ENCODE peak calls at places on chromosomes 11 and 22, in seven cellular contexts. S, D, G, N, R, U and H are unnamed samples.

GRCh38 chr22:26435327-26436093 is 6.5 kb downstream of the ASPHD2 start:
- DNase-seq in R (no peak), G (no peak), D (no peak), S (no peak), N (no peak), U (no peak), H (no peak)

GRCh38 chr11:34732831-34733230 is 111.9 kb downstream of the EHF start:
- DNase-seq in D (no peak), R (no peak), S (no peak), G (no peak), U (no peak), N (peak), H (no peak)

GRCh38 chr11:82872377-82873150 is 27.7 kb downstream of the PRCP start:
- DNase-seq in D (no peak), S (no peak), G (no peak), R (no peak), N (no peak), U (no peak), H (no peak)

GRCh38 chr22:34781676-34782075 is 284.3 kb upstream of the ISX start:
- DNase-seq in U (no peak), N (no peak), R (no peak), G (no peak), S (no peak), D (no peak), H (no peak)

GRCh38 chr22:33577862-33578411 is 342.3 kb downstream of the LARGE1 start:
- DNase-seq in G (no peak), R (no peak), U (no peak), N (no peak), D (no peak), S (no peak), H (no peak)

GRCh38 chr11:18567081-18567480 is 21.5 kb downstream of the UEVLD start:
- DNase-seq in R (peak), S (no peak), N (no peak), D (no peak), U (no peak), G (no peak), H (no peak)

GRCh38 chr11:134425816-134426536 is 13.9 kb upstream of the B3GAT1 start:
- DNase-seq in S (no peak), D (no peak), U (no peak), G (no peak), R (no peak), N (no peak), H (no peak)

GRCh38 chr11:93131709-93132108 is 66.1 kb downstream of the SLC36A4 start:
- DNase-seq in G (no peak), N (peak), S (peak), R (no peak), U (no peak), D (no peak), H (no peak)

GRCh38 chr11:77090373-77091111 is 12.1 kb upstream of the OMP start:
- DNase-seq in U (no peak), G (no peak), S (no peak), N (no peak), D (no peak), R (no peak), H (peak)

GRCh38 chr22:37206118-37206840 is 6.0 kb downstream of the SSTR3 start:
- DNase-seq in N (no peak), S (no peak), R (no peak), G (no peak), U (no peak), D (no peak), H (no peak)

GRCh38 chr11:72736452-72737069 is 15.6 kb downstream of the ARAP1 start:
- DNase-seq in S (no peak), N (peak), U (no peak), D (no peak), G (peak), R (peak), H (peak)

GRCh38 chr11:69116671-69117070 is 39.1 kb upstream of the SMIM38 start:
- DNase-seq in G (no peak), D (no peak), S (no peak), R (no peak), U (no peak), N (no peak), H (no peak)

GRCh38 chr11:68354181-68354872 is 41.9 kb downstream of the LRP5 start:
- DNase-seq in N (no peak), U (peak), G (no peak), R (peak), D (peak), S (no peak), H (peak)

GRCh38 chr11:128324531-128325141 is 262.7 kb downstream of the ETS1 start:
- DNase-seq in U (no peak), R (no peak), S (no peak), G (peak), D (no peak), N (no peak), H (no peak)

GRCh38 chr11:22521226-22521625 is 104.4 kb downstream of the FANCF start:
- DNase-seq in R (peak), D (no peak), G (no peak), N (no peak), S (no peak), U (no peak), H (no peak)

GRCh38 chr11:120746836-120747609 is 235.5 kb downstream of the GRIK4 start:
- DNase-seq in N (no peak), D (no peak), U (no peak), G (no peak), S (peak), R (no peak), H (no peak)

GRCh38 chr22:17133137-17133536 is 12.0 kb upstream of the TMEM121B start:
- DNase-seq in R (no peak), U (no peak), D (no peak), G (no peak), N (no peak), S (no peak), H (no peak)

GRCh38 chr11:132555617-132556016 is 976.7 kb downstream of the OPCML start:
- DNase-seq in D (no peak), U (no peak), G (no peak), N (no peak), R (no peak), S (no peak), H (no peak)

GRCh38 chr22:32533265-32534068 is 58.9 kb downstream of the FBXO7 start:
- DNase-seq in G (no peak), S (no peak), R (peak), N (no peak), D (no peak), U (no peak), H (no peak)